ENCODE peak calls at places on chromosome 16, in six cellular contexts. One of them, this sample, is unnamed.

GRCh38 chr16:11797957-11798299 is 870 bp upstream of the ZC3H7A start:
- DNase-seq in endothelial cell of umbilical vein: peak; percentile 50
- DNase-seq in stomach: no peak
- DNase-seq in transverse colon: no peak
- DNase-seq in Panc1: no peak
- DNase-seq in HCT116: no peak
- DNase-seq in this sample: no peak

GRCh38 chr16:86800914-86801313 is 222.6 kb downstream of the FOXL1 start:
- DNase-seq in transverse colon: no peak
- DNase-seq in HCT116: no peak
- DNase-seq in stomach: no peak
- DNase-seq in endothelial cell of umbilical vein: no peak
- DNase-seq in Panc1: no peak
- DNase-seq in this sample: no peak

GRCh38 chr16:87057951-87058560 is 259.1 kb downstream of the C16orf95 start:
- DNase-seq in stomach: no peak
- DNase-seq in HCT116: no peak
- DNase-seq in transverse colon: no peak
- DNase-seq in Panc1: no peak
- DNase-seq in endothelial cell of umbilical vein: no peak
- DNase-seq in this sample: peak; percentile 68

GRCh38 chr16:83004868-83005652 is 378.3 kb downstream of the CDH13 start:
- DNase-seq in stomach: no peak
- DNase-seq in endothelial cell of umbilical vein: no peak
- DNase-seq in transverse colon: no peak
- DNase-seq in HCT116: no peak
- DNase-seq in Panc1: no peak
- DNase-seq in this sample: no peak

GRCh38 chr16:70434489-70435260 is 4.2 kb downstream of the ST3GAL2 start:
- DNase-seq in stomach: no peak
- DNase-seq in HCT116: no peak
- DNase-seq in Panc1: no peak
- DNase-seq in transverse colon: no peak
- DNase-seq in endothelial cell of umbilical vein: no peak
- DNase-seq in this sample: no peak

GRCh38 chr16:22420606-22421135 is 46.3 kb upstream of the CDR2 start:
- DNase-seq in HCT116: no peak
- DNase-seq in endothelial cell of umbilical vein: no peak
- DNase-seq in stomach: no peak
- DNase-seq in transverse colon: no peak
- DNase-seq in Panc1: no peak
- DNase-seq in this sample: no peak

GRCh38 chr16:87138868-87139267 is 178.3 kb downstream of the C16orf95 start:
- DNase-seq in HCT116: no peak
- DNase-seq in endothelial cell of umbilical vein: no peak
- DNase-seq in transverse colon: no peak
- DNase-seq in stomach: no peak
- DNase-seq in Panc1: no peak
- DNase-seq in this sample: no peak

GRCh38 chr16:85716680-85717038 is 27.9 kb upstream of the GINS2 start:
- DNase-seq in stomach: no peak
- DNase-seq in HCT116: no peak
- DNase-seq in endothelial cell of umbilical vein: no peak
- DNase-seq in Panc1: no peak
- DNase-seq in transverse colon: no peak
- DNase-seq in this sample: no peak

GRCh38 chr16:11781773-11782172 is 15.3 kb downstream of the ZC3H7A start:
- DNase-seq in transverse colon: no peak
- DNase-seq in HCT116: no peak
- DNase-seq in Panc1: no peak
- DNase-seq in endothelial cell of umbilical vein: peak; percentile 27
- DNase-seq in stomach: no peak
- DNase-seq in this sample: no peak

GRCh38 chr16:51392651-51393187 is 241.6 kb upstream of the SALL1 start:
- DNase-seq in HCT116: no peak
- DNase-seq in Panc1: peak; percentile 2
- DNase-seq in endothelial cell of umbilical vein: no peak
- DNase-seq in stomach: no peak
- DNase-seq in transverse colon: no peak
- DNase-seq in this sample: no peak

GRCh38 chr16:89155851-89156739 is 15.5 kb upstream of the CDH15 start:
- DNase-seq in transverse colon: no peak
- DNase-seq in Panc1: no peak
- DNase-seq in stomach: peak; percentile 32
- DNase-seq in HCT116: no peak
- DNase-seq in endothelial cell of umbilical vein: no peak
- DNase-seq in this sample: peak; percentile 74

GRCh38 chr16:11393861-11394592 is 48.8 kb downstream of the RMI2 start:
- DNase-seq in stomach: no peak
- DNase-seq in transverse colon: no peak
- DNase-seq in endothelial cell of umbilical vein: no peak
- DNase-seq in HCT116: no peak
- DNase-seq in Panc1: no peak
- DNase-seq in this sample: no peak

GRCh38 chr16:87552772-87553171 is 49.5 kb upstream of the JPH3 start:
- DNase-seq in transverse colon: no peak
- DNase-seq in Panc1: no peak
- DNase-seq in HCT116: no peak
- DNase-seq in stomach: no peak
- DNase-seq in endothelial cell of umbilical vein: no peak
- DNase-seq in this sample: no peak

GRCh38 chr16:15644306-15644961 is 1.5 kb upstream of the MARF1 start:
- DNase-seq in HCT116: peak; percentile 62
- DNase-seq in transverse colon: peak; percentile 38
- DNase-seq in stomach: no peak
- DNase-seq in endothelial cell of umbilical vein: no peak
- DNase-seq in Panc1: no peak
- DNase-seq in this sample: no peak

GRCh38 chr16:19167710-19168172 is 299 bp upstream of the SYT17 start:
- DNase-seq in endothelial cell of umbilical vein: peak; percentile 65
- DNase-seq in HCT116: peak; percentile 60
- DNase-seq in transverse colon: peak; percentile 83
- DNase-seq in stomach: peak; percentile 81
- DNase-seq in Panc1: no peak
- DNase-seq in this sample: peak; percentile 80

GRCh38 chr16:48236286-48236685 is 7.8 kb upstream of the LONP2 start:
- DNase-seq in endothelial cell of umbilical vein: no peak
- DNase-seq in HCT116: no peak
- DNase-seq in stomach: no peak
- DNase-seq in Panc1: no peak
- DNase-seq in transverse colon: no peak
- DNase-seq in this sample: no peak

GRCh38 chr16:48234630-48235029 is 9.5 kb upstream of the LONP2 start:
- DNase-seq in HCT116: no peak
- DNase-seq in Panc1: no peak
- DNase-seq in stomach: no peak
- DNase-seq in transverse colon: no peak
- DNase-seq in endothelial cell of umbilical vein: no peak
- DNase-seq in this sample: no peak

GRCh38 chr16:48232459-48233040 is 11.6 kb upstream of the LONP2 start:
- DNase-seq in HCT116: no peak
- DNase-seq in transverse colon: no peak
- DNase-seq in Panc1: no peak
- DNase-seq in stomach: no peak
- DNase-seq in endothelial cell of umbilical vein: no peak
- DNase-seq in this sample: no peak

GRCh38 chr16:48235058-48235555 is 9.0 kb upstream of the LONP2 start:
- DNase-seq in Panc1: no peak
- DNase-seq in endothelial cell of umbilical vein: no peak
- DNase-seq in transverse colon: no peak
- DNase-seq in stomach: no peak
- DNase-seq in HCT116: no peak
- DNase-seq in this sample: no peak

GRCh38 chr16:48235556-48236136 is 8.5 kb upstream of the LONP2 start:
- DNase-seq in stomach: no peak
- DNase-seq in endothelial cell of umbilical vein: no peak
- DNase-seq in transverse colon: peak; percentile 44
- DNase-seq in HCT116: no peak
- DNase-seq in Panc1: no peak
- DNase-seq in this sample: no peak
- TF ChIP-seq POLR2AphosphoS5 in stomach: no peak
- TF ChIP-seq POLR2AphosphoS5 in endothelial cell of umbilical vein: no peak
- TF ChIP-seq POLR2AphosphoS5 in transverse colon: no peak
- TF ChIP-seq POLR2AphosphoS5 in HCT116: no peak
- TF ChIP-seq POLR2AphosphoS5 in Panc1: no peak
- TF ChIP-seq POLR2AphosphoS5 in this sample: no peak

GRCh38 chr16:4316103-4316731 is 350 bp downstream of the GLIS2 start:
- DNase-seq in Panc1: no peak
- DNase-seq in endothelial cell of umbilical vein: no peak
- DNase-seq in HCT116: no peak
- DNase-seq in stomach: no peak
- DNase-seq in transverse colon: no peak
- DNase-seq in this sample: no peak

GRCh38 chr16:4317471-4318170 is 1.8 kb downstream of the GLIS2 start:
- DNase-seq in HCT116: no peak
- DNase-seq in endothelial cell of umbilical vein: peak; percentile 26
- DNase-seq in transverse colon: no peak
- DNase-seq in stomach: no peak
- DNase-seq in Panc1: no peak
- DNase-seq in this sample: peak; percentile 52

GRCh38 chr16:4318171-4318910 is 2.5 kb downstream of the GLIS2 start:
- DNase-seq in stomach: no peak
- DNase-seq in endothelial cell of umbilical vein: no peak
- DNase-seq in Panc1: no peak
- DNase-seq in transverse colon: no peak
- DNase-seq in HCT116: no peak
- DNase-seq in this sample: peak; percentile 59

GRCh38 chr16:4315185-4316102 is at the start of gene GLIS2:
- DNase-seq in Panc1: no peak
- DNase-seq in endothelial cell of umbilical vein: peak; percentile 60
- DNase-seq in stomach: peak; percentile 73
- DNase-seq in HCT116: peak; percentile 28
- DNase-seq in transverse colon: peak; percentile 60
- DNase-seq in this sample: peak; percentile 82

DNA sequence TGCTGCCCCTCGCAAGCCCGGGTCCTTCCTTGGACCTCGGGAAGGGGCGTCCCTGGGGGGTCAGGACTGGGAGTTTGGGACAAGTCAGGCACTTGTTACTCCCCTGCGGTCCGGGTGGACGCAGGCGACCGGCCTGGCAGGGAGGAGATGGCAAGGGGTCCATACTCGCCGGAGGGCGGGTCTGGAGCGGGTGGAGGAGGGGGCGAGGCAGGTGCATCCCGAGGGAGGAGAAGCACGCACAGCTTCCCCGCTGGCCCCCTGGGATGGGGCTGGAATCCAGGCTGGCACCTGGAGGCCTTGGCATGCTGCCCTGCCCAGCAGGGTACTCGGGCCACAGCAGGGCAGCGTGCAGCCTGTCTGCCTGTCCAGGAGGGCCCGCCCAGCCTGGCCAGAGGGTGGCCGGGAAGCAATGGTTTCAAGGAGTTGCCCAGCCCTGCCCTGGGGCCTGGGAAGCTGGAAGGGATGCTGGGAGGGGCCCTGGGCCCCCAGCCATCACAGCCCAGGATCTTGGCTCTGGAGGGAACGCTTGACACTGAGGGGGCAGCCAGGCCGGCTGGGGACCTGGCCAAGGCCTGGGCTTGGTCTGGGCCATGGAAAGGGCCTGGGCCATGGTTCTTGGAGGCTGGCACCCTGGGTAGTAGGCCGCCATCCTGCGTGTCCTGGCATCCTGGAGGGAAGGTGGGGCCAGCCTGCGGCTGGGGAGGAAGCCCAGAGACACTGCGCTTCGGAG is 1.0 kb downstream of the GLIS2 start:
- DNase-seq in stomach: peak; percentile 74
- DNase-seq in endothelial cell of umbilical vein: peak; percentile 49
- DNase-seq in Panc1: no peak
- DNase-seq in HCT116: no peak
- DNase-seq in transverse colon: peak; percentile 30
- DNase-seq in this sample: peak; percentile 88
- H3K4me3 ChIP-seq in stomach: peak overlapping the region; percentile 71
- H3K4me3 ChIP-seq in endothelial cell of umbilical vein: peak overlapping the region; percentile 59
- H3K4me3 ChIP-seq in Panc1: peak overlapping the region; percentile 88
- H3K4me3 ChIP-seq in HCT116: peak overlapping the region; percentile 79
- H3K4me3 ChIP-seq in transverse colon: peak overlapping the region; percentile 40
- H3K4me3 ChIP-seq in this sample: peak overlapping the region; percentile 76

GRCh38 chr16:68270353-68270752 is 6.0 kb downstream of the SLC7A6 start:
- DNase-seq in endothelial cell of umbilical vein: no peak
- DNase-seq in Panc1: no peak
- DNase-seq in transverse colon: no peak
- DNase-seq in stomach: no peak
- DNase-seq in HCT116: no peak
- DNase-seq in this sample: no peak

GRCh38 chr16:68269793-68270192 is 5.5 kb downstream of the SLC7A6 start:
- DNase-seq in endothelial cell of umbilical vein: no peak
- DNase-seq in transverse colon: no peak
- DNase-seq in stomach: no peak
- DNase-seq in HCT116: no peak
- DNase-seq in Panc1: no peak
- DNase-seq in this sample: no peak

GRCh38 chr16:68264128-68265077 is at the start of gene SLC7A6:
- DNase-seq in endothelial cell of umbilical vein: peak; percentile 78
- DNase-seq in HCT116: peak; percentile 27
- DNase-seq in transverse colon: peak; percentile 82
- DNase-seq in stomach: peak; percentile 79
- DNase-seq in Panc1: no peak
- DNase-seq in this sample: peak; percentile 86

GRCh38 chr16:68265078-68265925 is 976 bp downstream of the SLC7A6 start:
- DNase-seq in transverse colon: peak; percentile 76
- DNase-seq in endothelial cell of umbilical vein: peak; percentile 60
- DNase-seq in HCT116: peak; percentile 68
- DNase-seq in stomach: peak; percentile 70
- DNase-seq in Panc1: no peak
- DNase-seq in this sample: peak; percentile 83

GRCh38 chr16:68267612-68268405 is 3.5 kb downstream of the SLC7A6 start:
- DNase-seq in HCT116: no peak
- DNase-seq in stomach: no peak
- DNase-seq in endothelial cell of umbilical vein: no peak
- DNase-seq in transverse colon: no peak
- DNase-seq in Panc1: no peak
- DNase-seq in this sample: no peak
- H3K4me1 ChIP-seq in HCT116: peaks cover 33% of the 10 kb centered on the region
- H3K4me1 ChIP-seq in stomach: peaks cover 37% of the 10 kb centered on the region
- H3K4me1 ChIP-seq in endothelial cell of umbilical vein: peaks cover 25% of the 10 kb centered on the region
- H3K4me1 ChIP-seq in transverse colon: peaks cover 47% of the 10 kb centered on the region
- H3K4me1 ChIP-seq in Panc1: peaks cover 17% of the 10 kb centered on the region
- H3K4me1 ChIP-seq in this sample: peaks cover 35% of the 10 kb centered on the region

DNA sequence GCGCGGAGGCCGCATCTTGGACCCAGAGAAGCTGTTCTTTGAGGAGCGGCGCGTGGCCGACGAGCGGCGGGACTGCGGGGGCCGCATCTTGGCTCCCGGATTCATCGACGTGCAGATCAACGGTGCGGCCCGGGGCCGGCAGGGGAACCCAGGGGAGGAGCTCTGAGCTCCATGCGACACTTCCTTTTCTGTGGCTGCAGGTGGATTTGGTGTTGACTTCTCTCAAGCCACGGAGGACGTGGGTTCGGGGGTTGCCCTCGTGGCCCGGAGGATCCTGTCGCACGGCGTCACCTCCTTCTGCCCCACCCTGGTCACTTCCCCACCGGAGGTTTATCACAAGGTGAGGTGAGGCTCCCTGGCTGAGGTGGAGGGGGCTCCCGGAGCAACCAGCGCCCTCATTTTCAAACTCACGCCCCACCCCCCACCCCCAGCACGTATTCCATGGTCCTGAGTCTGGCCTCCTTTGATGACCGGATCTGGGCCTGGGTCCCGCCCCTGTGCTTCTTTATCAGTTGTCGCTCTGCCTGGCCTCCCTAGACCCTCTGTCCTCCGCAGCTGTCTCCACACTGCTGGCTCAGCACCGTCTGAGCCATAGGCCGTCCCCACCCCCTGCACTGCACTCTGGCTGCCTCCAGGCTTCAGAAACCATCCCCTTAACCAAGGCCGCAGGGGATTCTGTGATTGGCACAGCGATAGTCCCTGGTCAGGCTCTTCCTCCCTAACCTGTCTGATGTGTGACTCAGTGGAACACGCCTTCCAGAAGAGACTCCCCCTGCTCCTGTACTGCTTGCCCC is 810 bp downstream of the AMDHD2 start:
- DNase-seq in transverse colon: peak; percentile 59
- DNase-seq in stomach: peak; percentile 50
- DNase-seq in Panc1: no peak
- DNase-seq in endothelial cell of umbilical vein: no peak
- DNase-seq in HCT116: no peak
- DNase-seq in this sample: peak; percentile 61
- TF ChIP-seq POLR2AphosphoS5 in transverse colon: no peak
- TF ChIP-seq POLR2AphosphoS5 in stomach: no peak
- TF ChIP-seq POLR2AphosphoS5 in Panc1: peak; percentile 19
- TF ChIP-seq POLR2AphosphoS5 in endothelial cell of umbilical vein: no peak
- TF ChIP-seq POLR2AphosphoS5 in HCT116: no peak
- TF ChIP-seq POLR2AphosphoS5 in this sample: no peak